ENCODE peak calls at places on chromosomes 5 and 9, in four cellular contexts. W is HCT116, F is SK-N-SH, A is H1. Z is an unnamed sample.
A peak's percentile ranks its signal among the peaks of the same experiment; 100 is the strongest.

GRCh38 chr9:132637351-132637750 is 32.4 kb downstream of the DDX31 start:
- DNase-seq in W (no peak), A (no peak), F (no peak), Z (no peak)

GRCh38 chr5:64947031-64947430 is 178.3 kb downstream of the CWC27 start:
- DNase-seq in A (no peak), F (peak; percentile 36), W (no peak), Z (no peak)

GRCh38 chr5:36371366-36371765 is 69.7 kb upstream of the RANBP3L start:
- DNase-seq in W (no peak), F (no peak), A (no peak), Z (no peak)

GRCh38 chr5:174872271-174872670 is 147.9 kb downstream of the MSX2 start:
- DNase-seq in W (no peak), F (no peak), A (no peak), Z (no peak)

GRCh38 chr9:80467632-80468031 is 895.9 kb downstream of the TLE4 start:
- DNase-seq in A (no peak), F (no peak), W (no peak), Z (no peak)

GRCh38 chr9:115877852-115878450 is 275.6 kb upstream of the PAPPA start:
- DNase-seq in W (no peak), A (no peak), F (no peak), Z (no peak)

GRCh38 chr9:32854271-32854670 is 70.9 kb downstream of the TMEM215 start:
- DNase-seq in A (no peak), W (no peak), F (no peak), Z (no peak)

GRCh38 chr5:94707359-94707758 is 88.9 kb downstream of the SLF1 start:
- DNase-seq in A (no peak), W (no peak), F (no peak), Z (peak; percentile 65)

GRCh38 chr5:150538007-150538917 is 30.3 kb downstream of the NDST1 start:
- DNase-seq in A (no peak), W (no peak), F (no peak), Z (no peak)

GRCh38 chr9:114606597-114607207 is 4.4 kb upstream of the TMEM268 start:
- DNase-seq in W (no peak), F (no peak), A (no peak), Z (no peak)

GRCh38 chr9:96478829-96479371 is 28.9 kb downstream of the HABP4 start:
- DNase-seq in F (no peak), A (no peak), W (no peak), Z (no peak)

GRCh38 chr9:77981907-77982306 is 49.7 kb downstream of the GNAQ start:
- DNase-seq in F (no peak), A (no peak), W (no peak), Z (no peak)

GRCh38 chr9:69549310-69550202 is 122.6 kb downstream of the APBA1 start:
- DNase-seq in W (peak; percentile 38), A (no peak), F (peak; percentile 44), Z (peak; percentile 77)

GRCh38 chr5:84088996-84089395 is 295.7 kb downstream of the EDIL3 start:
- DNase-seq in F (peak; percentile 22), A (no peak), W (peak; percentile 31), Z (peak; percentile 19)

GRCh38 chr5:114305402-114306207 is 56.3 kb upstream of the KCNN2 start:
- DNase-seq in W (no peak), F (no peak), A (peak; percentile 50), Z (peak; percentile 64)

GRCh38 chr5:90709323-90710148 is 150.9 kb downstream of the ADGRV1 start:
- DNase-seq in A (peak; percentile 54), W (peak; percentile 40), F (peak; percentile 58), Z (peak; percentile 80)

GRCh38 chr5:73344835-73345234 is 103.7 kb downstream of the FOXD1 start:
- DNase-seq in W (no peak), F (no peak), A (no peak), Z (no peak)

GRCh38 chr9:87742813-87743428 is 17.0 kb downstream of the CTSL start:
- DNase-seq in F (no peak), W (no peak), A (no peak), Z (no peak)

GRCh38 chr5:111295649-111296048 is 71.5 kb downstream of the CAMK4 start:
- DNase-seq in W (no peak), F (no peak), A (no peak), Z (no peak)

GRCh38 chr5:88269222-88269771 is 652 bp upstream of the TMEM161B start:
- DNase-seq in A (no peak), W (no peak), F (peak; percentile 11), Z (peak; percentile 46)

GRCh38 chr9:17004500-17004899 is 130.3 kb upstream of the CNTLN start:
- DNase-seq in W (no peak), F (no peak), A (no peak), Z (peak; percentile 11)

GRCh38 chr9:95091574-95091970 is 225.9 kb downstream of the FANCC start:
- DNase-seq in F (no peak), W (no peak), A (no peak), Z (no peak)

GRCh38 chr9:71032779-71033178 is 88.6 kb downstream of the TRPM3 start:
- DNase-seq in F (no peak), A (no peak), W (no peak), Z (no peak)

GRCh38 chr9:132896906-132897305 is 18.2 kb downstream of the SPACA9 start:
- DNase-seq in W (no peak), F (no peak), A (no peak), Z (no peak)

GRCh38 chr9:98101868-98102273 is 17.2 kb downstream of the TRIM14 start:
- DNase-seq in A (no peak), W (no peak), F (no peak), Z (peak; percentile 62)

GRCh38 chr5:143893638-143894037 is 81.7 kb downstream of the HMHB1 start:
- DNase-seq in W (no peak), A (no peak), F (peak; percentile 17), Z (no peak)

GRCh38 chr5:32443145-32443540 is 1.4 kb downstream of the ZFR start:
- DNase-seq in A (no peak), W (no peak), F (peak; percentile 17), Z (peak; percentile 16)

DNA sequence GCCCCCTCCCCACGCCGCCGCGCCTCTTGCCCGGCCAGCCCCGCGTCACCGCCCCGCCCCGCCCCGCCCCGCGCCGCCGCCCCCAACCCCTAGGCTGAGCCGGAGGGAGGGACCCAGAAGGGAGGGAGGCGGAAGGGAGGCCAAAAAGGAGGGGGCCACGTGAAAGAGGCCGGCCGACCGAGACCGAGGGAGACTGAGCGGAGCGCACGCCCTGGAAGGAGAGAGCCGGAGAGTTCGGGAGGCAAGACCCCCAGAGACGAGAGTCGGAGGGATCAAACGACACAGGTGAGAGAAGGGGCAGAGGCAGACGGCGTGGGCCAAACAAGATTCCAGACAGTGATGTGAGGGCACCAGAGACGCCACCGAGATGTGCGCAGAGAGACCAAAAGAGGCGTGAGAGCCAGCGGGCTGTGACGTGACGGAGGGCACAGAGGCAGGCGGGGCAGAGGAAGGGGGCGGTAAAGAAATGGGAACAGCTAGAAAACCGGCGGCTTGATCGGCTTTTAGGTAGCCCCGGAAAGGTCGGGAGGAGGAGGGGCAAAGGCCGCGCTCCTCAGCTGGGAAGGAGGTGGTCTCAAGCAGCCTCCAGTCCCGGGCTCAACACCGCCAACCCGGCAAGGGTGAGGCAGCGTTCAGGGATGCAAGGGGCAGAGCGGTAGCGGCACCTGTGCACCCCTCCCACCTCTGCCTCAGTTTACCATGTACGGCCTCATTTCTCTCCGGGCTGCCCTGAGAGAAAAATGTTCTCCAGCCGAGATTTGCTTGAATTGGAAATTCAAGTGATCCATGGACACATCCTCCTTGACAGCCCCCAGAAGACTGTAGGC is 414 bp upstream of the BARX1 start:
- DNase-seq in F (peak; percentile 58), W (no peak), A (peak; percentile 79), Z (peak; percentile 87)
- H3K4me2 ChIP-seq in F (no peak overlapping the region), W (no peak overlapping the region), A (peak overlapping the region; percentile 94), Z (peak overlapping the region; percentile 94)

GRCh38 chr9:130186051-130186450 is 13.8 kb downstream of the NCS1 start:
- DNase-seq in A (no peak), F (peak; percentile 53), W (no peak), Z (no peak)
- TF ChIP-seq POLR2AphosphoS5 in A (no peak), F (no peak), W (no peak), Z (no peak)

DNA sequence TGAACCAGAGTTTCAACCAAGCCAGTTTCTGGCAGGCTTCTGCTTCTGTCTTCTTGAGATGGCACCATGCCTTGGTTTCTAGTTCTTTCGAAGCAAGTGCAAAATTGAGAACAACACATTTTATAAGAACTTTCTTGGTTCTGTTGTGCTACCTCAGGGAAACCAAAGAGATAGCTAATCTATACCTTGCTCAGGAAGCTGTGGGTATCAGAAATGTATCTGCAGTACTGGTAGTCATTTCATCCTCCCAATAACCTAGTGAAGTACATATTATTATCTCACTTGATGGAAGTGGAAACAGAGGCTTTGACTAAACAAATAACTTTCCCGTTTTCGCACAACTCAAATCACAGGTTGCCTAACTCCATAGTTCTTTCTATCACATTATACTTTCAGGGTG is 246.6 kb downstream of the ENC1 start:
- DNase-seq in W (no peak), A (no peak), F (no peak), Z (no peak)
- H3K4me2 ChIP-seq in W (no peak overlapping the region), A (no peak overlapping the region), F (no peak overlapping the region), Z (no peak overlapping the region)

DNA sequence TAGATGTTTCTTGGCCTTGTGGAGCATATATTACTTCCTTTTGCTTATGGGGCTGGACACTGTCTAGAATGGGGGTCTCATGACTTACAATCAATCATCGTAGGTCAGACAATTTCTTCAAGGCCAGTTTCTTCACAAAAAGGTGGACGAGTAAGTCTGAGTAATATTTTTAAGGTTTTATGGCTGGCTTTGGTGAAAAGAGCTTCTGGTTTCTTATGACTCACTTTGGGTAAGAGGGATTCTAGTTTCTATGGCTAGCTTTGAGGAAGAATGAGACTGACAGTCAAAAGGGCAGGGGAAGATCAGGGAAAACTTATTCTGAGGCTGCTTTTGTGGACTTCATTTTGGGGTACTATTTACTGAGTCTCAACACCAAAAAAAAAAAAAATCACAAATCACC is 2067.2 kb upstream of the C9orf72 start:
- DNase-seq in A (no peak), F (no peak), W (no peak), Z (no peak)
- TF ChIP-seq POLR2AphosphoS5 in A (no peak), F (no peak), W (no peak), Z (no peak)

GRCh38 chr9:14302405-14302804 is 11.5 kb downstream of the NFIB start:
- DNase-seq in A (no peak), F (no peak), W (no peak), Z (no peak)
- H3K4me2 ChIP-seq in A (no peak overlapping the region), F (peak overlapping the region; percentile 26), W (no peak overlapping the region), Z (no peak overlapping the region)

DNA sequence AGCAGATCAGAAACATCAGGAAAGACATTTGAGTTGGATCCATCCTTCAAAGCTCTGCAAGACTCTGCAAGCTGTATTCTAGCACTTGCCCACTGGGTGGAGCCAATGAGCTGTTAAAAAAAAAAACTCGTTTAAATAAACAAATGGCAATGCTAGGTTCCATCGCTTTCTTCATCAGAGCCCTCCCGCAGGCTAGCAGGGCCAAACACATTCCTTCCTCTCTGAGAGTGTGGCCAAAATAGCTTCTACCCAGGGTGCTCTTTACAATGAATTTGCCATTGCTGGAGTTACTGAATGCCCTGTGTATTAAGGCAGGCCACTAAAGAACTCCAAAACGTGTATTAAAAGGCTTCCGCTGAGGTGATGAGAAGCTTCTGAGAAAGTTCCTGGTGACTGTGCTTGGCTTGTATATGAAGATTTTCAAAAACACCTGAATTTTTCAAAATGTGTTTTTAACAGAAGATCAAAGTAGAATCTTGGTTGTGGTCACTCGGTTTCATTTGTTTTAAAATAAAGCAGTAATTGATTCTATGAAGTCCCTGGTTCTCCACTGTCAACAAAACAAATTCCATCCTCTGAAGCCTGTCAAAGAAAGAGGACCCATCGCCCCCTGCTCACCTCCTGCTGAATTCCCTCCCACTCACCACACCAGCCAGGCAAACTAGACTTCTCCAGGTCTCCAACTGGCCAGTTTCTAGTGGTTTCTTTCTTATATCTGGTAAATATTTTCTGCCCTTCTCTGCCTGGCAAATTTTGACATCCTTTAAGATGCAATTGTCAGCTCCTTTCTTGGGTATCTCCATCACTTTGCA is 36.5 kb upstream of the EQTN start:
- DNase-seq in W (peak; percentile 54), A (peak; percentile 84), F (peak; percentile 80), Z (peak; percentile 96)
- TF ChIP-seq POLR2AphosphoS5 in W (no peak), A (no peak), F (no peak), Z (no peak)

Z was measured in GM23338.